ENCODE peak calls at places on chromosomes 2 and 18, in five cellular contexts. C is fibroblast of lung, Z is mammary epithelial cell, H is brain microvascular endothelial cell, Q is tibial artery. J is an unnamed sample. For H3K27me3, the result is how much of the 10 kb centered on the place peaks cover.

GRCh38 chr2:105344704-105345345 is 7.5 kb downstream of the C2orf49 start:
- DNase-seq in H (no peak), Z (no peak), Q (no peak), C (peak), J (peak)

GRCh38 chr2:42046819-42047487 is 868 bp upstream of the PKDCC start:
- DNase-seq in Z (no peak), Q (no peak), H (no peak), C (peak), J (no peak)

GRCh38 chr18:45386256-45386655 is 229.0 kb upstream of the SLC14A2 start:
- DNase-seq in C (peak), H (peak), Q (no peak), Z (no peak), J (peak)

GRCh38 chr18:63339920-63340484 is 20.4 kb upstream of the BCL2 start:
- DNase-seq in C (peak), H (no peak), Q (no peak), Z (no peak), J (peak)

GRCh38 chr18:22279741-22280452 is 110.5 kb downstream of the GATA6 start:
- DNase-seq in H (peak), Z (no peak), C (no peak), Q (no peak), J (no peak)

GRCh38 chr2:112666764-112667122 is 21.0 kb downstream of the SLC20A1 start:
- DNase-seq in C (no peak), Q (no peak), Z (no peak), H (no peak), J (peak)

GRCh38 chr2:96091141-96091710 is 25.1 kb downstream of the ADRA2B start:
- DNase-seq in H (no peak), Q (no peak), C (no peak), Z (no peak), J (no peak)

GRCh38 chr18:25595274-25595673 is 243.3 kb upstream of the ZNF521 start:
- DNase-seq in C (no peak), Z (no peak), H (no peak), Q (no peak), J (no peak)

GRCh38 chr18:34592961-34593382 is 117.1 kb upstream of the DTNA start:
- DNase-seq in Q (peak), Z (peak), H (peak), C (peak), J (peak)

GRCh38 chr18:35478520-35479435 is 19.0 kb downstream of the INO80C start:
- DNase-seq in H (peak), C (peak), Z (peak), Q (no peak), J (peak)

GRCh38 chr2:213227458-213227857 is 56.8 kb upstream of the SPAG16 start:
- DNase-seq in C (no peak), Z (peak), H (no peak), Q (no peak), J (peak)

GRCh38 chr2:86254576-86255538 is 55.6 kb downstream of the MRPL35 start:
- DNase-seq in C (no peak), Q (no peak), Z (peak), H (no peak), J (peak)

DNA sequence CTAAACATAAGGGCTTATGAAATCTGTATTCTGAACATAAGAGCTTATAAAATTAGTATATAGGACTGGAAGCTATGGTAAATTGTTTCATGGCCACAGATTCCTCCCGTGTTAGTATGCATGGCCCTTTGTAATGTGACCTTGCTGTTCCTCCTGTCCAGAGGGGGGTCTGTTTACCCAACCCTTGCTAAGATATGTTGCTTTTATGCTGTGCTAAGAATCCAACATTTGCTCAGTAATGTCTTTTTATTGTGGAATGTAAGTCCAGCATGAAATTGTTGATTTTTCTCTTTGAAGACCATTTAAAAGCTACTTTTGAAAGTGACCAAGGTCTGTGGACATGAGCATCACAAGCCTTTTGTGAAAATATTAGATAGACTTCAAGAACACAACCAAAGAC is 485.4 kb downstream of the PARD3B start:
- DNase-seq in Z (no peak), Q (no peak), H (no peak), C (no peak), J (no peak)
- TF ChIP-seq CTCF in Z (no peak), Q (no peak), H (no peak), C (no peak), J (no peak)

GRCh38 chr2:237278593-237278992 is 135.4 kb downstream of the COL6A3 start:
- DNase-seq in Q (peak), Z (no peak), C (peak), H (no peak), J (no peak)
- H3K27me3 ChIP-seq in Q (under half), Z (under half), C (under half), H (under half), J (under half)

GRCh38 chr2:235636471-235637005 is 142.7 kb downstream of the AGAP1 start:
- DNase-seq in C (no peak), Z (no peak), H (no peak), Q (no peak), J (no peak)

GRCh38 chr2:235639885-235640284 is 146.0 kb downstream of the AGAP1 start:
- DNase-seq in H (no peak), Q (no peak), C (no peak), Z (no peak), J (no peak)

GRCh38 chr2:235637906-235638305 is 144.1 kb downstream of the AGAP1 start:
- DNase-seq in H (no peak), C (no peak), Z (no peak), Q (no peak), J (no peak)

GRCh38 chr2:235639387-235639786 is 145.5 kb downstream of the AGAP1 start:
- DNase-seq in C (peak), Q (peak), H (peak), Z (peak), J (peak)

DNA sequence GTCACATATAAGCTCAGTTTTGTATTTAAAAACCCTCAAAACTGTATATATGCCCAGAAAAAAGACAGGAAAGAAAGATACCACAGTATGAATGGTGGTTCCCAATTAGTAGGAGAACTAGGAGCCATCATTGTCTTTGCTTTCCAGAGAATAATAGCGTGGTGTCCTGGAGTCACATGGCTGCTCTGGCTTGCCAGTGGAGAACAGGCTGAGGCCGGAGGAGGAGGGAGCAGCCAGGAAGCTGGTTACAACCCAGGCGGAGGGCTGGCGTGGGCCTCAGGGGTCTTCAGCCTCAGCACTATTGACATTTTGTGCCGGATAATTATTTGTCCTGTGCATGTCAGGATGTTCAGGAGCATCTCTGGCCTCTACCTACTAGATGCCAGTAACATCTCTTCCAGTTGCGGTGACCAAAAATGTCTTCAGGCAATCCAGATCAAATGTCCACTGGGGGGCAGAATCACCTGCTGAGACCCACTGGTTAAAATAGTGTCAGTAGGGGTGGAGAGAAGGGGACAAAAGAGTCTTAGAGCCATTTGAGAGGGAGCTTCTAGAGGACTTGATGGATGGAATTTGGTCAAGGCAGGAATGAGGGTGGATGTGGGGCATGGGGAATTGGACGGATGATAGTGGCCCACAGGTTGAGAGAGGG is 144.8 kb downstream of the AGAP1 start:
- DNase-seq in Q (no peak), Z (no peak), C (no peak), H (no peak), J (no peak)
- TF ChIP-seq CTCF in Q (no peak), Z (peak), C (peak), H (peak), J (no peak)

DNA sequence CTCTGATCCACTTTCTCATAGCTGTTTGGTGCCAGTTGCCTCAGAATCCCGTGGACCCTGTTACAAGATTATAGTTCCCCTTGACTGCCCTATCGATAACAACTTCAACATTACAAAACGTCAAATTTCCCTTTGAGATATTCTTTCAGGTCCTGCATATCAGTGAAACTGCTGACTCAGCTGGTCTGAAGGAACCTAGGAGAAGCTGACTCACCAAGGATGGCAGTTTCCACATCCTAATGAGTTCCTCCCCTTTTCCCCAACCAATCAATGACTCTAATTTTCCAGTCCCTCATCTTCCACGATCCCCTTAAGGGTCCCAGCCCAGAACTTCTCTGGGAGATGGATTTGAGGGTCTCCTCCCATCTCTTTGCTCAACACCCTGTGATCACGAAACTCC is 27.6 kb upstream of the GNAL start:
- DNase-seq in H (no peak), C (no peak), Z (peak), Q (no peak), J (peak)
- H3K27me3 ChIP-seq in H (under half), C (under half), Z (under half), Q (under half), J (under half)

GRCh38 chr2:120029672-120030640 is 17.1 kb downstream of the EPB41L5 start:
- DNase-seq in Q (no peak), C (no peak), Z (no peak), H (no peak), J (no peak)

GRCh38 chr2:120028795-120029194 is 15.9 kb downstream of the EPB41L5 start:
- DNase-seq in Q (no peak), H (no peak), Z (no peak), C (no peak), J (no peak)

GRCh38 chr2:120032297-120032696 is 19.4 kb downstream of the EPB41L5 start:
- DNase-seq in Z (no peak), H (no peak), C (no peak), Q (no peak), J (no peak)

GRCh38 chr2:120026890-120027289 is 14.0 kb downstream of the EPB41L5 start:
- DNase-seq in Q (no peak), Z (no peak), H (no peak), C (no peak), J (no peak)
- TF ChIP-seq CTCF in Q (no peak), Z (no peak), H (peak), C (peak), J (peak)

GRCh38 chr2:75605770-75606535 is 40.6 kb upstream of the MRPL19 start:
- DNase-seq in Q (no peak), Z (peak), H (peak), C (peak), J (peak)
- H3K27me3 ChIP-seq in Q (under half), Z (under half), H (under half), C (under half), J (under half)

DNA sequence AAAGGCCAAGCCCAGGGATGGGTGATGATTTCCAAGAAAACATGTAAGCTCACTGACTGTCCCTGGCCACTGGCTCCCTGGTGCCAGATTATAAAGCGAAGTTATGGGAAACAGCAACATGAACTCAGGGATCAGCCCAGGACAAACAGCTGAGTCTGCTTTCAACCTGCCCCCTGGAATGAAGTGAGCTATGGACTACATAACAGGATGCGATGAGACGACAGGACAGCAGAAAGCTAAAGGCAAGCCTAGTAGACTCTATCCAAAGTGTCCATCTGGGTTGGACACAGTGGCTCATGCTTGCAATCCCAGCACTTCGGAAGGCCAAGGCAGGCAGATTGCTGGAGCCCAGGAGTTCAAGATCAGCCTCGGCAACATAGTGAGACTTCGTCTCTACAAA is 16.6 kb upstream of the KCMF1 start:
- DNase-seq in H (no peak), Z (no peak), C (no peak), Q (peak), J (no peak)
- TF ChIP-seq CTCF in H (no peak), Z (no peak), C (no peak), Q (no peak), J (no peak)

J was measured in bronchial epithelial cell.